ENCODE peak calls at places on chromosome 12, in four cellular contexts. One of them, this sample, is unnamed.

GRCh38 chr12:1922075-1922709 is 3.7 kb upstream of the CACNA2D4 start:
- DNase-seq in A549: no peak
- DNase-seq in fibroblast of lung: no peak
- DNase-seq in HCT116: no peak
- DNase-seq in this sample: no peak

GRCh38 chr12:79487386-79488110 is 203.2 kb downstream of the PAWR start:
- DNase-seq in A549: no peak
- DNase-seq in fibroblast of lung: no peak
- DNase-seq in HCT116: no peak
- DNase-seq in this sample: no peak

GRCh38 chr12:120687570-120688289 is 781 bp downstream of the MLEC start:
- DNase-seq in fibroblast of lung: no peak
- DNase-seq in A549: no peak
- DNase-seq in HCT116: no peak
- DNase-seq in this sample: peak; percentile 24

GRCh38 chr12:6345319-6346071 is 3.6 kb upstream of the TNFRSF1A start:
- DNase-seq in HCT116: peak; percentile 85
- DNase-seq in A549: peak; percentile 98
- DNase-seq in fibroblast of lung: peak; percentile 99
- DNase-seq in this sample: peak; percentile 98

GRCh38 chr12:21644516-21644915 is 13.1 kb downstream of the LDHB start:
- DNase-seq in A549: no peak
- DNase-seq in fibroblast of lung: peak; percentile 19
- DNase-seq in HCT116: no peak
- DNase-seq in this sample: no peak

GRCh38 chr12:58288191-58288590 is 346.8 kb downstream of the ATP23 start:
- DNase-seq in fibroblast of lung: peak; percentile 88
- DNase-seq in HCT116: no peak
- DNase-seq in A549: no peak
- DNase-seq in this sample: peak; percentile 55

GRCh38 chr12:75665216-75665615 is 153.8 kb upstream of the KRR1 start:
- DNase-seq in A549: no peak
- DNase-seq in fibroblast of lung: no peak
- DNase-seq in HCT116: no peak
- DNase-seq in this sample: no peak

GRCh38 chr12:6961278-6961694 is 9.2 kb downstream of the PHB2 start:
- DNase-seq in A549: no peak
- DNase-seq in HCT116: no peak
- DNase-seq in fibroblast of lung: no peak
- DNase-seq in this sample: no peak

GRCh38 chr12:101945361-101946232 is 68.2 kb downstream of the DRAM1 start:
- DNase-seq in A549: no peak
- DNase-seq in fibroblast of lung: peak; percentile 60
- DNase-seq in HCT116: no peak
- DNase-seq in this sample: peak; percentile 50

GRCh38 chr12:113244015-113244983 is 23.0 kb downstream of the TPCN1 start:
- DNase-seq in HCT116: no peak
- DNase-seq in A549: no peak
- DNase-seq in fibroblast of lung: no peak
- DNase-seq in this sample: no peak

GRCh38 chr12:108325549-108325948 is 13.6 kb downstream of the CMKLR1 start:
- DNase-seq in fibroblast of lung: no peak
- DNase-seq in A549: no peak
- DNase-seq in HCT116: no peak
- DNase-seq in this sample: no peak

GRCh38 chr12:124747426-124748161 is 116.1 kb downstream of the SCARB1 start:
- DNase-seq in HCT116: no peak
- DNase-seq in A549: peak; percentile 92
- DNase-seq in fibroblast of lung: peak; percentile 85
- DNase-seq in this sample: peak; percentile 87

GRCh38 chr12:53070901-53071492 is 8.2 kb downstream of the SPRYD3 start:
- DNase-seq in fibroblast of lung: no peak
- DNase-seq in A549: no peak
- DNase-seq in HCT116: no peak
- DNase-seq in this sample: no peak

GRCh38 chr12:29082522-29082921 is 66.6 kb upstream of the FAR2 start:
- DNase-seq in HCT116: no peak
- DNase-seq in fibroblast of lung: peak; percentile 18
- DNase-seq in A549: no peak
- DNase-seq in this sample: no peak

GRCh38 chr12:120726510-120726793 is 826 bp downstream of the ACADS start:
- DNase-seq in A549: no peak
- DNase-seq in HCT116: no peak
- DNase-seq in fibroblast of lung: no peak
- DNase-seq in this sample: no peak

GRCh38 chr12:106342397-106343212 is 14.9 kb upstream of the POLR3B start:
- DNase-seq in HCT116: no peak
- DNase-seq in fibroblast of lung: peak; percentile 88
- DNase-seq in A549: peak; percentile 44
- DNase-seq in this sample: peak; percentile 92

GRCh38 chr12:121804417-121805111 is 755 bp downstream of the SETD1B start:
- DNase-seq in fibroblast of lung: no peak
- DNase-seq in A549: peak; percentile 65
- DNase-seq in HCT116: no peak
- DNase-seq in this sample: no peak

GRCh38 chr12:95605875-95606274 is 54.6 kb upstream of the USP44 start:
- DNase-seq in A549: no peak
- DNase-seq in fibroblast of lung: no peak
- DNase-seq in HCT116: no peak
- DNase-seq in this sample: peak; percentile 77

GRCh38 chr12:28543021-28543890 is 353.0 kb downstream of the CCDC91 start:
- DNase-seq in fibroblast of lung: peak; percentile 17
- DNase-seq in HCT116: no peak
- DNase-seq in A549: no peak
- DNase-seq in this sample: no peak

GRCh38 chr12:59654061-59654460 is 58.2 kb downstream of the SLC16A7 start:
- DNase-seq in fibroblast of lung: no peak
- DNase-seq in HCT116: no peak
- DNase-seq in A549: no peak
- DNase-seq in this sample: no peak

GRCh38 chr12:131828671-131829350 is 618 bp downstream of the MMP17 start:
- DNase-seq in HCT116: no peak
- DNase-seq in A549: peak; percentile 70
- DNase-seq in fibroblast of lung: no peak
- DNase-seq in this sample: no peak

GRCh38 chr12:65941388-65941787 is 117.1 kb downstream of the HMGA2 start:
- DNase-seq in fibroblast of lung: peak; percentile 98
- DNase-seq in HCT116: no peak
- DNase-seq in A549: peak; percentile 43
- DNase-seq in this sample: peak; percentile 97

GRCh38 chr12:52274521-52274920 is at the start of gene KRT86:
- DNase-seq in A549: no peak
- DNase-seq in fibroblast of lung: no peak
- DNase-seq in HCT116: no peak
- DNase-seq in this sample: no peak

GRCh38 chr12:65699251-65699650 is 125.0 kb upstream of the HMGA2 start:
- DNase-seq in A549: peak; percentile 39
- DNase-seq in fibroblast of lung: peak; percentile 76
- DNase-seq in HCT116: no peak
- DNase-seq in this sample: peak; percentile 76

GRCh38 chr12:108772247-108772646 is 40.9 kb upstream of the CORO1C start:
- DNase-seq in HCT116: no peak
- DNase-seq in fibroblast of lung: no peak
- DNase-seq in A549: no peak
- DNase-seq in this sample: no peak

GRCh38 chr12:4116251-4117111 is 157.1 kb upstream of the CCND2 start:
- DNase-seq in A549: no peak
- DNase-seq in HCT116: no peak
- DNase-seq in fibroblast of lung: peak; percentile 74
- DNase-seq in this sample: peak; percentile 48

GRCh38 chr12:125050446-125050845 is 14.8 kb upstream of the AACS start:
- DNase-seq in A549: no peak
- DNase-seq in HCT116: no peak
- DNase-seq in fibroblast of lung: no peak
- DNase-seq in this sample: no peak

GRCh38 chr12:26798013-26798412 is 35.0 kb downstream of the ITPR2 start:
- DNase-seq in fibroblast of lung: peak; percentile 96
- DNase-seq in HCT116: no peak
- DNase-seq in A549: no peak
- DNase-seq in this sample: peak; percentile 25

GRCh38 chr12:108635201-108635996 is 1.7 kb upstream of the SELPLG start:
- DNase-seq in A549: no peak
- DNase-seq in fibroblast of lung: no peak
- DNase-seq in HCT116: no peak
- DNase-seq in this sample: no peak

GRCh38 chr12:124783087-124783486 is 80.6 kb downstream of the SCARB1 start:
- DNase-seq in A549: no peak
- DNase-seq in fibroblast of lung: no peak
- DNase-seq in HCT116: no peak
- DNase-seq in this sample: no peak

GRCh38 chr12:43425361-43425760 is 126.6 kb downstream of the ADAMTS20 start:
- DNase-seq in fibroblast of lung: no peak
- DNase-seq in A549: peak; percentile 9
- DNase-seq in HCT116: no peak
- DNase-seq in this sample: no peak

GRCh38 chr12:27513155-27513824 is 10.7 kb upstream of the PPFIBP1 start:
- DNase-seq in A549: no peak
- DNase-seq in fibroblast of lung: no peak
- DNase-seq in HCT116: no peak
- DNase-seq in this sample: no peak

GRCh38 chr12:88925370-88925915 is 345.2 kb upstream of the KITLG start:
- DNase-seq in HCT116: no peak
- DNase-seq in A549: no peak
- DNase-seq in fibroblast of lung: peak; percentile 34
- DNase-seq in this sample: peak; percentile 69

GRCh38 chr12:67427336-67427735 is 158.2 kb downstream of the CAND1 start:
- DNase-seq in A549: no peak
- DNase-seq in HCT116: no peak
- DNase-seq in fibroblast of lung: no peak
- DNase-seq in this sample: no peak

GRCh38 chr12:127559349-127560040 is 707.5 kb upstream of the TMEM132C start:
- DNase-seq in HCT116: no peak
- DNase-seq in fibroblast of lung: peak; percentile 81
- DNase-seq in A549: peak; percentile 54
- DNase-seq in this sample: peak; percentile 92
- TF ChIP-seq CTCF in HCT116: peak; percentile 23
- TF ChIP-seq CTCF in fibroblast of lung: peak; percentile 43
- TF ChIP-seq CTCF in A549: no peak
- TF ChIP-seq CTCF in this sample: peak; percentile 61

DNA sequence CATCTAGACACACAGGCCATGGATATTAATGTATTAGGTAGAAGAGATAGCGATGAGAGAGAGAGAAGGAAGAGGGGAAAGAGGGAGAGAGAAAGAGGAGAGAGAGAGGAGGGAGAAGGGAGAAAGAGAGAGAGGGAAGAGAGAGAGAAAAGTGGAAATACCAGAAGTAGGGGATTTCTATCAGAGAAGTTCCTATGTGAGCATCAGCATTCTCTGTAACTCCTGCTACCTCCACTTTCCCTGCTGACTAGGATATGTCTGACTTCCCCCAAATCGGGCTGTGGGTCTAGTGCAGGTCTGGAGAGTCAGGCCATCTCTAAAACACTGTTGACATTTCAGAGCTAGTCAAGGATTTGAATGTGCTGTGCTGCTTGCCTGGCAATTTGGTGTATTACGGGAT is 3.6 kb downstream of the ARHGDIB start:
- DNase-seq in HCT116: no peak
- DNase-seq in A549: no peak
- DNase-seq in fibroblast of lung: no peak
- DNase-seq in this sample: no peak
- H3K4me3 ChIP-seq in HCT116: no peak overlapping the region
- H3K4me3 ChIP-seq in A549: no peak overlapping the region
- H3K4me3 ChIP-seq in fibroblast of lung: no peak overlapping the region
- H3K4me3 ChIP-seq in this sample: no peak overlapping the region

DNA sequence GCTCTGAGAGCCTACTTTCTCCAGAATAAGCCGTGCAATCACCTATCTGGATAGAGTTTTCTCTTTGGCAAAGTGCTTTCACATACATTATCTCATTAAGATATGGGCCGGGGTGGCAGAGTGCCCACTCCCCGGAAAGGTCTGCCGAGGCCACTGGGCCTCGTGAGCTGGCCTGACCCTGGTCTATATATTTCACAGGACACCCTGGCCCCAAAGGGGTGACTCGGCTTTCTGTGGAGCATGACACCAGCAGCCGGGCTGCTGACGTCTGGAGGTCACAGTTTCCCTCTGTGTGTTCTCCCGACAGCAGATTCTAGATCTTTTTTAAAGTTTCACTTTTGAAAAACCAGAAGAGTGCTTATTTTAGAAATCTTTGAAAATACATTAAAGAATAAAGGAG is 27.9 kb upstream of the ATP2A2 start:
- DNase-seq in A549: no peak
- DNase-seq in HCT116: no peak
- DNase-seq in fibroblast of lung: peak; percentile 72
- DNase-seq in this sample: peak; percentile 40
- TF ChIP-seq CTCF in A549: no peak
- TF ChIP-seq CTCF in HCT116: no peak
- TF ChIP-seq CTCF in fibroblast of lung: no peak
- TF ChIP-seq CTCF in this sample: no peak

GRCh38 chr12:123598522-123598921 is 3.4 kb upstream of the DDX55 start:
- DNase-seq in A549: no peak
- DNase-seq in fibroblast of lung: no peak
- DNase-seq in HCT116: no peak
- DNase-seq in this sample: no peak

GRCh38 chr12:123599721-123600120 is 2.2 kb upstream of the DDX55 start:
- DNase-seq in fibroblast of lung: no peak
- DNase-seq in HCT116: no peak
- DNase-seq in A549: no peak
- DNase-seq in this sample: no peak

GRCh38 chr12:123595729-123596128 is 6.2 kb upstream of the DDX55 start:
- DNase-seq in HCT116: no peak
- DNase-seq in fibroblast of lung: no peak
- DNase-seq in A549: peak; percentile 58
- DNase-seq in this sample: no peak

GRCh38 chr12:123599310-123599709 is 2.6 kb upstream of the DDX55 start:
- DNase-seq in A549: no peak
- DNase-seq in fibroblast of lung: no peak
- DNase-seq in HCT116: no peak
- DNase-seq in this sample: no peak

DNA sequence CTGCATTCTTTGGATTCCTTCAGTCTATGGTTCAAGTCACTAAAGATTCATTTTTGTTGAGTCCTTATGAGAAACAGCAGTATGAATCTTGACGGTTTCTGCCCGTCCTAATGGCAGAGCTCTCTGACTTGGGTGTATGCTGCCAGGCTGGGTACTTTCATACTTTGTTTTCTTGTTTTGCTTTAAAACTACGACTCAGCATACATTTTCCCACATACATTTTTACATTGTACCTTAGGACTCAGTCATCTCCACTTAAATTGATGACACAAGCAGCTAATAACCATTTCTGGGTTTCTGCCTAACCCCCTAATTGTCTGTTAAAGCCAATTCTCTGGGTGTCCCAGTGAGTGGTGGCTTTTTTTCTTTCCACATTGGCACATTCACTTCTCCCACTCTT is 4.8 kb upstream of the DDX55 start:
- DNase-seq in A549: no peak
- DNase-seq in HCT116: no peak
- DNase-seq in fibroblast of lung: no peak
- DNase-seq in this sample: no peak
- H3K4me3 ChIP-seq in A549: no peak overlapping the region
- H3K4me3 ChIP-seq in HCT116: no peak overlapping the region
- H3K4me3 ChIP-seq in fibroblast of lung: no peak overlapping the region
- H3K4me3 ChIP-seq in this sample: no peak overlapping the region

This sample was measured in fibroblast of the aortic adventitia.